ENCODE peak calls at places on chromosomes 16 and 17, in ten cellular contexts. S is retinal pigment epithelial cell, U is ovary, Y is heart left ventricle, W is AG04450, N is PC-3, P is GM23338, M is lower leg skin, F is right lobe of liver, A is kidney epithelial cell. D is an unnamed sample.

GRCh38 chr17:68778726-68779125 is 176.5 kb downstream of the ABCA8 start:
- DNase-seq in S (no peak), U (no peak), Y (no peak), W (no peak), N (no peak), P (no peak), M (no peak), F (no peak), A (no peak), D (no peak)

GRCh38 chr17:40366861-40367518 is 2.5 kb upstream of the GJD3 start:
- DNase-seq in S (no peak), U (no peak), Y (no peak), W (no peak), N (no peak), P (no peak), M (no peak), F (peak; percentile 43), A (no peak), D (no peak)

GRCh38 chr17:80244871-80245509 is 15.7 kb upstream of the RNF213 start:
- DNase-seq in S (no peak), U (no peak), Y (no peak), W (no peak), N (no peak), P (no peak), M (no peak), F (no peak), A (no peak), D (no peak)

GRCh38 chr16:23823475-23824407 is 12.0 kb upstream of the PRKCB start:
- DNase-seq in S (no peak), U (no peak), Y (no peak), W (no peak), N (no peak), P (no peak), M (peak; percentile 45), F (no peak), A (peak; percentile 10), D (no peak)

GRCh38 chr16:1763521-1764511 is 7.5 kb downstream of the NME3 start:
- DNase-seq in S (no peak), U (no peak), Y (no peak), W (no peak), N (no peak), P (peak; percentile 92), M (no peak), F (no peak), A (no peak), D (no peak)

GRCh38 chr17:80760501-80760900 is 215.9 kb downstream of the RPTOR start:
- DNase-seq in S (no peak), U (no peak), Y (no peak), W (no peak), N (peak; percentile 96), P (no peak), M (no peak), F (no peak), A (no peak), D (no peak)

GRCh38 chr16:74225278-74225677 is 71.3 kb upstream of the PSMD7 start:
- DNase-seq in S (no peak), U (no peak), Y (no peak), W (no peak), N (no peak), P (no peak), M (no peak), F (no peak), A (no peak), D (no peak)

GRCh38 chr16:53456625-53457024 is 22.4 kb downstream of the RBL2 start:
- DNase-seq in S (no peak), U (no peak), Y (no peak), W (no peak), N (no peak), P (peak; percentile 3), M (no peak), F (no peak), A (no peak), D (no peak)

GRCh38 chr17:75773808-75774470 is 8.9 kb upstream of the GALK1 start:
- DNase-seq in S (no peak), U (peak; percentile 64), Y (no peak), W (no peak), N (no peak), P (peak; percentile 80), M (peak; percentile 87), F (no peak), A (no peak), D (no peak)

GRCh38 chr17:75771334-75772281 is 6.6 kb upstream of the GALK1 start:
- DNase-seq in S (no peak), U (peak; percentile 34), Y (no peak), W (no peak), N (peak; percentile 59), P (no peak), M (peak; percentile 70), F (peak; percentile 84), A (no peak), D (no peak)

GRCh38 chr17:75774471-75774987 is 9.5 kb upstream of the GALK1 start:
- DNase-seq in S (no peak), U (peak; percentile 45), Y (no peak), W (no peak), N (no peak), P (no peak), M (no peak), F (no peak), A (no peak), D (no peak)

GRCh38 chr17:75774988-75775668 is 9.5 kb upstream of the UNK start:
- DNase-seq in S (no peak), U (peak; percentile 59), Y (no peak), W (no peak), N (peak; percentile 72), P (peak; percentile 62), M (peak; percentile 83), F (no peak), A (no peak), D (no peak)

DNA sequence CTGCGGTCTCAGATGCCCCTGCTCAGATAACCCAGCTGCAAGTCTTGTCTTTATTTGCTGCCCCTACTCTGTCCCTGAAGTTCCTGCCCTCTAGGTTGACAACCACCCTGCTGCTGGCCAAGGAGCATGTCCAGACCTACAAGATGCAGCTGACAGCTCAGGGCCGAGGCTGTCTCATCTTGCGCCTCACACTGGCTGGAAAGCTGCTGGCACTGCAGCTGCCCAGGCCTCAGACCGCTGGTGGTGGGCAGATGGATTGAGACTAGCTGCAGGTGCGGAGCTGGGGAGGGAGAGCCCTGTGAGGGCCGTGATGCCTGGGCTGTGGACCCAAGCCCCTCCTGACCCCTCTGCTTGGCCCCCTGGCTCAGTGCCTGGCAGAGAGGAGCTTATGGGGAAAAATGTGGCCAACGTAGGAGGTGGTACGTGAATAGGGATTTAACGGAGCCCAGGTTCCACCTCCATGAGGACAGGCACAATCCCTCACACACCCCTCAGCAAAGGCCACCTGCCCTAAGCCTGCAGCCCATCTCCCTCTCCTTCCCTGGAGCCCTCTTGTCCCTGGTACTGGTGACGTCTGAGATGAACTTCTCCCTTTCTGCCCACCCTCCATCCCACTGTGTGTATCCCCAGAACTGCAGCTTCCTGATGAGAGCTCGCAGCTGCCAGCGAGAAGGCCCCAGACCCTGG is 8.3 kb upstream of the GALK1 start:
- DNase-seq in S (no peak), U (peak; percentile 60), Y (no peak), W (no peak), N (no peak), P (no peak), M (peak; percentile 85), F (peak; percentile 44), A (no peak), D (no peak)
- TF ChIP-seq CTCF in S (no peak), U (no peak), Y (no peak), W (no peak), N (no peak), P (no peak), M (no peak), F (no peak), A (no peak), D (no peak)

GRCh38 chr17:77768475-77768874 is 190.0 kb upstream of the TNRC6C start:
- DNase-seq in S (no peak), U (no peak), Y (no peak), W (no peak), N (no peak), P (no peak), M (no peak), F (no peak), A (no peak), D (no peak)
- H3K4me3 ChIP-seq in S (no peak overlapping the region), U (no peak overlapping the region), Y (no peak overlapping the region), W (no peak overlapping the region), N (no peak overlapping the region), P (no peak overlapping the region), M (no peak overlapping the region), F (no peak overlapping the region), A (no peak overlapping the region), D (no peak overlapping the region)

DNA sequence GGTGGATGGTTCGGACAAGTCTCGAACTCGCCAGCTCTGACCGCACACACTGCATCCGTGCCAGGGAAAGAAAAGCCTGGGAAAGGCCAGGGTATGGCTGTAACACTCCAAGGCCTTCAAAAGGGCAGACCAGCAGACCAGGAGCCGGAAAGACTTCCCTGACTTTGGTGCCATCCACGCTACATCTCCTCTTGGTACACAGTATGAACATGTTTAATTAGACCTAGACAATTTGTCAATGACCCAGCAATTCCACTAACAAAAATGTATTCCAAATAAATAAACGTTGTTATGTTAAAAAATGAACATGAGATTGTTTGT is 637 bp upstream of the HDAC5 start:
- DNase-seq in S (no peak), U (no peak), Y (no peak), W (no peak), N (no peak), P (no peak), M (no peak), F (no peak), A (no peak), D (no peak)
- TF ChIP-seq CTCF in S (no peak), U (no peak), Y (no peak), W (no peak), N (peak; percentile 26), P (no peak), M (no peak), F (no peak), A (no peak), D (no peak)

GRCh38 chr17:74431568-74432483 is at the start of gene GPRC5C:
- DNase-seq in S (peak; percentile 46), U (peak; percentile 90), Y (peak; percentile 80), W (no peak), N (peak; percentile 97), P (peak; percentile 88), M (peak; percentile 95), F (peak; percentile 94), A (peak; percentile 35), D (no peak)

GRCh38 chr17:74432484-74433391 is 850 bp downstream of the GPRC5C start:
- DNase-seq in S (no peak), U (peak; percentile 65), Y (no peak), W (no peak), N (peak; percentile 15), P (peak; percentile 73), M (no peak), F (no peak), A (no peak), D (no peak)

GRCh38 chr17:74429604-74430384 is 2.1 kb upstream of the GPRC5C start:
- DNase-seq in S (no peak), U (peak; percentile 47), Y (peak; percentile 40), W (no peak), N (peak; percentile 28), P (peak; percentile 41), M (no peak), F (peak; percentile 81), A (no peak), D (no peak)

GRCh38 chr17:74430706-74431567 is 951 bp upstream of the GPRC5C start:
- DNase-seq in S (peak; percentile 87), U (peak; percentile 98), Y (peak; percentile 83), W (no peak), N (peak; percentile 97), P (peak; percentile 80), M (peak; percentile 94), F (peak; percentile 96), A (peak; percentile 98), D (no peak)

DNA sequence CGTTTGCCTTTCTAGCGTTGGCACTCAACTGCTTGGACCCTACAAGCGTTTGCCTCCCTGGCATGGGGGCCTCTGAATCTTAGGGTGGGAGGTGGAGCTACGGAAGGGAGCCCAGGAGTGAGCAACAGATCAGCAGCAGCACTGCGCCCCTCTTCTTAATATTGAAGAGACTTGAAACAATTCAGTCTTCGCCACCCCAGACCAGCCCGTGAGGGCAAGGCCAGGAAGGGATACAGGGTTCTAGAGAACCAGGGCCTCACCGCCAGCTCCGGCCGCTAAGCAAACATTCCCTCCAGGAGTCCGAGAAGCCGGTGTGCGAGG is 1.5 kb upstream of the GPRC5C start:
- DNase-seq in S (no peak), U (peak; percentile 68), Y (no peak), W (no peak), N (no peak), P (no peak), M (no peak), F (no peak), A (no peak), D (no peak)
- H3K4me3 ChIP-seq in S (peak overlapping the region; percentile 76), U (peak overlapping the region; percentile 52), Y (peak overlapping the region; percentile 65), W (no peak overlapping the region), N (peak overlapping the region; percentile 80), P (peak overlapping the region; percentile 87), M (no peak overlapping the region), F (peak overlapping the region; percentile 86), A (no peak overlapping the region), D (peak overlapping the region; percentile 21)

D was measured in AG09309.